ENCODE peak calls at places on chromosomes 3 and 15, in six cellular contexts. M is putamen; N is progenitor cell of endocrine pancreas; R is activated CD4-positive, alpha-beta memory T cell treated with anti-CD3 and anti-CD28 coated beads for 36 hours; J is MCF 10A; K is CD4-positive, alpha-beta T cell. S is an unnamed sample.

GRCh38 chr3:45753095-45753494 is 43.2 kb downstream of the SLC6A20 start:
- DNase-seq in M (no peak), N (no peak), R (no peak), J (no peak), K (no peak), S (no peak)

GRCh38 chr15:51332211-51333147 is 5.9 kb downstream of the CYP19A1 start:
- DNase-seq in M (no peak), N (no peak), R (no peak), J (peak), K (no peak), S (no peak)

GRCh38 chr3:72722930-72723726 is 125.1 kb downstream of the SHQ1 start:
- DNase-seq in M (no peak), N (no peak), R (peak), J (peak), K (no peak), S (no peak)

GRCh38 chr3:157572559-157573270 is 69.5 kb upstream of the VEPH1 start:
- DNase-seq in M (peak), N (no peak), R (peak), J (peak), K (no peak), S (no peak)

GRCh38 chr3:2770451-2770850 is 339.7 kb downstream of the IL5RA start:
- DNase-seq in M (no peak), N (no peak), R (no peak), J (no peak), K (no peak), S (peak)

GRCh38 chr3:64460877-64461276 is 226.9 kb downstream of the ADAMTS9 start:
- DNase-seq in M (no peak), N (no peak), R (no peak), J (no peak), K (no peak), S (no peak)

GRCh38 chr3:152961323-152961722 is 126.4 kb downstream of the P2RY1 start:
- DNase-seq in M (no peak), N (no peak), R (no peak), J (peak), K (no peak), S (peak)

GRCh38 chr3:49889296-49889695 is 14.4 kb downstream of the MST1R start:
- DNase-seq in M (no peak), N (no peak), R (no peak), J (no peak), K (no peak), S (no peak)

GRCh38 chr15:53962646-53963561 is 15.3 kb upstream of the UNC13C start:
- DNase-seq in M (no peak), N (peak), R (peak), J (peak), K (no peak), S (peak)

GRCh38 chr15:60363024-60363674 is 34.6 kb downstream of the ANXA2 start:
- DNase-seq in M (no peak), N (no peak), R (no peak), J (no peak), K (no peak), S (no peak)

GRCh38 chr15:85792102-85792731 is 2.5 kb downstream of the KLHL25 start:
- DNase-seq in M (no peak), N (no peak), R (no peak), J (no peak), K (no peak), S (no peak)

GRCh38 chr3:55000546-55000945 is 72.7 kb upstream of the LRTM1 start:
- DNase-seq in M (no peak), N (no peak), R (no peak), J (peak), K (no peak), S (no peak)

GRCh38 chr15:55873024-55873745 is 120.2 kb downstream of the NEDD4 start:
- DNase-seq in M (no peak), N (no peak), R (no peak), J (no peak), K (no peak), S (no peak)

GRCh38 chr15:55198706-55199105 is 2.0 kb upstream of the RSL24D1 start:
- DNase-seq in M (no peak), N (no peak), R (no peak), J (no peak), K (no peak), S (no peak)

GRCh38 chr3:151580592-151580991 is 119.7 kb upstream of the IGSF10 start:
- DNase-seq in M (no peak), N (no peak), R (no peak), J (no peak), K (no peak), S (no peak)

GRCh38 chr3:8983591-8983990 is 20.3 kb upstream of the RAD18 start:
- DNase-seq in M (no peak), N (no peak), R (no peak), J (no peak), K (no peak), S (no peak)

GRCh38 chr3:189101594-189101993 is 70.2 kb upstream of the TPRG1 start:
- DNase-seq in M (no peak), N (no peak), R (no peak), J (no peak), K (no peak), S (no peak)

GRCh38 chr3:194340757-194341400 is 10.2 kb downstream of the CPN2 start:
- DNase-seq in M (no peak), N (no peak), R (no peak), J (no peak), K (no peak), S (no peak)

GRCh38 chr3:9884555-9885165 is 4.6 kb upstream of the CIDEC start:
- DNase-seq in M (no peak), N (no peak), R (no peak), J (peak), K (no peak), S (no peak)

S was measured in mucosa of gallbladder.